ENCODE peak calls at places on chromosome 14, in eight cellular contexts. M, O, K, V, Q, P, X and G are unnamed samples. For H3K4me1, the result is how much of the 10 kb centered on the place peaks cover.

GRCh38 chr14:89912667-89913211 is 41.8 kb downstream of the EFCAB11 start:
- DNase-seq in Q (peak), M (peak), V (peak), O (peak), X (no peak), P (no peak), K (no peak), G (no peak)

GRCh38 chr14:74239848-74240793 is 872 bp downstream of the VSX2 start:
- DNase-seq in P (no peak), O (no peak), M (no peak), Q (no peak), K (no peak), X (no peak), V (no peak), G (no peak)

GRCh38 chr14:99791476-99792283 is 1.5 kb upstream of the EML1 start:
- DNase-seq in X (no peak), P (no peak), K (no peak), Q (no peak), M (no peak), O (no peak), V (no peak), G (peak)

GRCh38 chr14:66288511-66288910 is 197.7 kb upstream of the CCDC196 start:
- DNase-seq in V (no peak), O (no peak), Q (no peak), M (no peak), P (no peak), K (no peak), X (no peak), G (no peak)

GRCh38 chr14:54715244-54715643 is 148.3 kb downstream of the SAMD4A start:
- DNase-seq in X (no peak), P (no peak), Q (peak), M (peak), V (no peak), K (no peak), O (no peak), G (peak)

GRCh38 chr14:68408680-68409079 is 384.2 kb downstream of the ZFP36L1 start:
- DNase-seq in X (no peak), P (no peak), M (peak), V (no peak), Q (peak), K (no peak), O (no peak), G (no peak)

GRCh38 chr14:81710232-81710845 is 176.7 kb upstream of the SEL1L start:
- DNase-seq in V (no peak), P (no peak), Q (peak), M (peak), O (no peak), X (no peak), K (no peak), G (no peak)

GRCh38 chr14:100108042-100108825 is 43.0 kb downstream of the EVL start:
- DNase-seq in O (peak), V (peak), P (peak), Q (peak), K (peak), X (peak), M (peak), G (peak)

GRCh38 chr14:99733221-99733550 is 49.1 kb downstream of the CYP46A1 start:
- DNase-seq in M (no peak), O (no peak), K (no peak), Q (no peak), X (peak), P (no peak), V (no peak), G (no peak)

GRCh38 chr14:34224221-34224620 is 237.8 kb downstream of the SPTSSA start:
- DNase-seq in K (no peak), X (no peak), V (no peak), M (no peak), O (no peak), P (no peak), Q (no peak), G (no peak)

GRCh38 chr14:99584823-99585222 is 19.2 kb downstream of the CCDC85C start:
- DNase-seq in X (no peak), M (no peak), P (no peak), K (no peak), V (no peak), Q (no peak), O (no peak), G (no peak)

GRCh38 chr14:78355109-78355508 is 184.9 kb downstream of the NRXN3 start:
- DNase-seq in K (no peak), P (no peak), Q (no peak), X (no peak), V (no peak), O (no peak), M (no peak), G (no peak)

GRCh38 chr14:68541128-68541896 is 251.6 kb downstream of the ZFP36L1 start:
- DNase-seq in P (no peak), Q (no peak), K (no peak), X (no peak), O (no peak), M (no peak), V (no peak), G (no peak)

GRCh38 chr14:35215110-35215872 is 76.9 kb upstream of the PSMA6 start:
- DNase-seq in M (peak), K (no peak), P (no peak), V (no peak), X (no peak), Q (peak), O (no peak), G (no peak)

GRCh38 chr14:53692451-53693330 is 263.9 kb downstream of the BMP4 start:
- DNase-seq in O (no peak), P (no peak), K (no peak), M (no peak), V (no peak), X (no peak), Q (no peak), G (no peak)

GRCh38 chr14:100533647-100534485 is 53.4 kb downstream of the BEGAIN start:
- DNase-seq in O (peak), X (peak), Q (no peak), M (peak), P (no peak), K (no peak), V (peak), G (peak)

GRCh38 chr14:68082698-68083291 is 263.2 kb downstream of the RAD51B start:
- DNase-seq in M (no peak), V (no peak), K (no peak), Q (no peak), P (no peak), O (no peak), X (no peak), G (no peak)

GRCh38 chr14:71539660-71540285 is 392.5 kb upstream of the RGS6 start:
- DNase-seq in O (no peak), Q (no peak), P (no peak), M (no peak), K (no peak), V (no peak), X (no peak), G (no peak)

GRCh38 chr14:50106178-50106577 is 10.2 kb downstream of the VCPKMT start:
- DNase-seq in V (no peak), P (no peak), K (no peak), O (no peak), M (no peak), X (no peak), Q (no peak), G (no peak)

GRCh38 chr14:97776890-97777564 is 979.8 kb downstream of the VRK1 start:
- DNase-seq in P (no peak), Q (no peak), V (no peak), X (no peak), O (no peak), M (no peak), K (no peak), G (no peak)

GRCh38 chr14:38994721-38995120 is 108.3 kb downstream of the SEC23A start:
- DNase-seq in Q (no peak), P (no peak), K (no peak), M (no peak), V (no peak), O (no peak), X (no peak), G (no peak)

GRCh38 chr14:23438130-23438893 is 2.9 kb upstream of the MYH7 start:
- DNase-seq in K (no peak), M (no peak), P (no peak), Q (no peak), O (no peak), V (no peak), X (peak), G (peak)

GRCh38 chr14:95477411-95478089 is 38.9 kb downstream of the SYNE3 start:
- DNase-seq in P (no peak), M (no peak), Q (no peak), X (no peak), V (no peak), O (no peak), K (no peak), G (no peak)

GRCh38 chr14:41899416-41899815 is 292.7 kb downstream of the LRFN5 start:
- DNase-seq in P (no peak), O (no peak), K (no peak), V (no peak), Q (peak), X (no peak), M (peak), G (no peak)

DNA sequence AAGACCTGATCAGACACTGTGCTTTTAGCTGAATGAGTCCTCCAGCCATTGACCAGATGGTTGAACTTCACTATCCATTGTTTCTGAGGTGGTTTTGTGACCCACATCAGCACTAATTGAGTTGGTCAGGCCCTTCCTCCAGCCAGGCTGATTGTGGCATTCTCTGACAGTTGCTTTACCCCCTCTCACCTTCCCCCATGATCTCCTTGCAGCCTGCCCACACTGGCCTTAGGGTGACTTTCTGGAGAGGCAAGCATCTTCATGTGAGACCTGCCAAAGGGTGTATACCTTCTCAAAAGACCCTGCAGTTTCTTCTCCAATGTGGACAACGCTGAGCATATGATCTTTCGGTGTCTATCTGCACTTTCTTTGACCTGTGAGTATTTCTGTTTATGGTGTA is 83.9 kb downstream of the GPATCH2L start:
- DNase-seq in V (no peak), M (no peak), Q (no peak), K (no peak), O (no peak), X (no peak), P (no peak), G (no peak)
- H3K27ac ChIP-seq in V (no peak), M (no peak), Q (no peak), K (no peak), O (no peak), X (no peak), P (no peak), G (no peak)

GRCh38 chr14:93055651-93056115 is 60.0 kb downstream of the ITPK1 start:
- DNase-seq in O (peak), K (no peak), P (no peak), Q (no peak), V (no peak), X (no peak), M (no peak), G (no peak)

GRCh38 chr14:93056166-93056839 is 59.4 kb downstream of the ITPK1 start:
- DNase-seq in P (no peak), X (no peak), O (no peak), V (no peak), Q (no peak), K (peak), M (no peak), G (peak)

GRCh38 chr14:93051600-93052546 is 63.9 kb downstream of the ITPK1 start:
- DNase-seq in K (no peak), X (peak), O (no peak), V (no peak), Q (no peak), P (no peak), M (no peak), G (no peak)

GRCh38 chr14:93054876-93055275 is 60.8 kb downstream of the ITPK1 start:
- DNase-seq in P (no peak), X (no peak), V (no peak), M (no peak), Q (no peak), K (no peak), O (no peak), G (peak)

GRCh38 chr14:93054006-93054405 is 61.7 kb downstream of the ITPK1 start:
- DNase-seq in P (no peak), O (peak), V (no peak), K (no peak), X (no peak), Q (no peak), M (no peak), G (no peak)
- H3K4me1 ChIP-seq in P (under half), O (half or more), V (under half), K (under half), X (under half), Q (under half), M (under half), G (half or more)

DNA sequence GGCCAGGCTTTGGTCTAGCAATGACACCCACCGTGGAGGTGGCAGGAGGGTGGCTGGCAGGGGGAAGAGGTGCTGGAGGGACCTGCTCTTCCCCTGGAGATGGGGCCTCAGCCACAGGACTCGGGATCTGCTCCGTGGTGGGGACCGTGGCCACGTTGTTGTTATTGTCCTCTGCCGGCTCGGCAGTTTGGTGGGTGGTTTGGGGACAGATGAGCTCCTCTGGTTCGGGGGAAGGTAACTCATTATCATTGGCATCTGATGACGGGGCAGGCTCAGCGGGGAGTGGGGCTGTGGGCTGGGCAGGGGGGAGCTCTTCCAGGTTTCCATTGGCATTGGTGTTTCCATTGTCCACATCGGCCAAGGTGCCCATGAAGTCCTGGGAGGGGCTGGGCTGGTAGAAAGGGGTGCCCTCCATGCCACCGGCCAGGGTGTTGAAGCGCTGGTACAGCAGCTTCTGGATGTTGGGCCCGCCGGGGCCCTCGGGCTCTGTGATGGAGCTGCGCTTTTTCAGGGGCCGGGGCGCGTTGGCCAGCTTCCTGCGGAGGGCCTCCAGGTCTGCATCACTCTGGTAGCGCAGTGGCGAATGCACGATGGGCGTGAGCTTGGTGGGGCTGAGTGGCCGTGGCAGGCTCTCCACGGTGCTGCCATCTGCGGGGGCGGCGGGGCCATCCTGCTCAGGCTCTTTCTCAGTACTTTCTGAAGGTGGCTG is 24.3 kb downstream of the ZFYVE21 start:
- DNase-seq in M (no peak), K (no peak), V (no peak), X (no peak), Q (no peak), O (no peak), P (no peak), G (no peak)
- H3K27ac ChIP-seq in M (no peak), K (no peak), V (no peak), X (no peak), Q (no peak), O (no peak), P (no peak), G (no peak)

DNA sequence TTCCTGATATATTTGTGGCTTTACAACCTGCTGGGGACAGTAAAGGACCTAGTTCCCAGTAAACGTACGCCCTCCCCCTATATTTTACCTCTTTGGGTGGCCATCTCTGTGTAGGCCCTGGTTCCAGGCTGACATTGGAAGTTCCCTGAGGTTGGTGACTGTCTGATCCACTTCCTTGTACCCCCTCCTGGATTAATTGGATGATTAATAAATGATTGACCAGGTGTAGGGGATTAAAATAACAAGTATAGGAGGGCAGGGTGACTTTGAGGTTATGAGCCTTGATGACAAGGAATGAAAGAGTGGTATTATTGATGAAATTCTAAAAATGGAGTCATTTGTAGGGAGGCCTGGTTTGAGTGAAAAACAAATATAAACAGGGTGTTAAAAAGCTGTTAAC is 9.6 kb downstream of the SUSD6 start:
- DNase-seq in X (no peak), P (no peak), V (no peak), K (no peak), Q (no peak), O (no peak), M (no peak), G (no peak)
- H3K4me1 ChIP-seq in X (under half), P (half or more), V (under half), K (half or more), Q (under half), O (half or more), M (under half), G (half or more)

DNA sequence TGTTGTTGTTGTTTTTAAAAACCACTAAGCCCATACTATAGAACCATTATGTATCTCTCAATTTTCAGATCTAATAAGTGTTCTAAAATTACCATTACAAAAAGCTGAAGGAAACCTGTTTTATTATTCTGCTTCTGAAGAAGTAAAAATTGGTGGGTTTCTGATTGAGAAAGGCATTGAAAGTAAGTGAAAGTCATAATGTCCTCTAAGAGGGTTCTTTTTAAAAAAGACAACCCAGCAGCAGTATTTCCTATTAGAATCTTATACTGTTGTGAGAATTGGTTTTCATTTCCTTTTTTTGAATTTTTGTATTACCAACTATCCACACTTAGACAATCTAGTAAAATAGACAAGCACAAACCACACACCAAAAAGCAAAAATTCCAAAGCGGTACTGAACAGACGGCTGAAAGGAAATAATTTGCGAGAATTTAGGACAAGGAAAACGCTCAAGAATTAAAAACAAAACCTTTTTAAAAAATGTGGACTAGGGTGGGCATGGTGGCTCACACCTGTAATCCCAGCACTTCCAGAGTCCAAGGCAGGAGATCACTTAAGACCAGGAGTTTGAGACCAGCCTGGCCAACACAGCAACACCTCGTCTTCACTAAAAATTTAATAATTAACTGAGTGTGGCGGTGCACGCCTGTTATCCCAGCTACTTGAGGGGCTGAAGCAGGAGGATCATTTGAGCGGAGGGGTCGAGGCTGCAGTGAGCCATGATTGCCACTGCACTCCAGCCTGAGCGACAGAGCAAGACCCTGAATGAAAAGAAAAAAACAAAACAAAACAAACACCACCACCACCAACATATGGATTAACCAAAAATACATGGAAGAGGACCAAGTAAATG is 66.7 kb upstream of the AP4S1 start:
- DNase-seq in Q (no peak), P (no peak), K (no peak), O (no peak), V (no peak), X (no peak), M (no peak), G (no peak)
- H3K27ac ChIP-seq in Q (no peak), P (no peak), K (no peak), O (no peak), V (no peak), X (no peak), M (no peak), G (no peak)

GRCh38 chr14:21026988-21027315 is 2.1 kb upstream of the NDRG2 start:
- DNase-seq in X (no peak), K (no peak), M (no peak), P (no peak), V (no peak), Q (no peak), O (no peak), G (peak)

GRCh38 chr14:21024668-21025373 is at the start of gene NDRG2:
- DNase-seq in X (peak), V (peak), K (peak), O (peak), Q (no peak), P (peak), M (peak), G (peak)

GRCh38 chr14:21026251-21026987 is 1.6 kb upstream of the NDRG2 start:
- DNase-seq in Q (no peak), X (no peak), M (no peak), K (no peak), P (no peak), O (no peak), V (no peak), G (peak)

GRCh38 chr14:21023817-21024667 is 819 bp downstream of the NDRG2 start:
- DNase-seq in K (no peak), X (no peak), P (no peak), Q (no peak), O (peak), M (no peak), V (no peak), G (no peak)

DNA sequence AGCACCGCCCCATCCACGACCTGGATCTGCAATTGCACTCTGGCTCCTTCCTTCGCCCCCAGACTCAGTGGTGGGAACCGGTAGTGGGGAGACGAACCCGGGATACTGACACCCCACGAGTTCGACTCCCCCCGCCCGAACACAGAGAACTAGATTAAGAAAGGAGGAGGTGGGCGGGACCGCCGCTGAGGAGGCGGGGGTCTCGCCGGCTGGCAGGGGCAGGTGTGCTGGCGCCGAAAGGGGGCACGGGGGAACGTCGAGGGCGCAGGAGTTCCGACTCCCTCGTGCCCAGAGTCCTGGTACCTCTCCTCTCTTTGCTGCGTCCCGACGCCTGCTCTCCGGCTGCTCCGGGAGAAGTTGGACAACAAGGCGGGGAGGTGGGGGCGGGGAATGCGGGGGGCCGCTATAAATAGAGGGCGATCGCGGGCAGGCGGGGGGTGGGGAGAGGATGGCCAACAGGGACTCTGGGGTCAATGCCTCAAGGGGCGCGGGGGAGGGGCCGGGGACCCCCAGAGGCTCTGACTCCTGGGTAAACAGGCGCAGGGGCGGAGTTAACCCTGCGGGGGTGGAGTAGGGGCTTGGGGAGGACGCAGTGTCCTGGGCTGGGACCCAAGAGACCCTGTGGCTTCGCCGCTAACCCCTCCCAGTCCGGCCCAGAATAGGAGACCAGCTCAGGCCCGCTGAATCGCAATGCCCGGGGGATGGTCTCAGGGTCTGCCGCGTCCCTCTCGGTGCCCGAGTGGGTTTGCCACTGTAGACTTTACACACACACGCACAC is 702 bp upstream of the NDRG2 start:
- DNase-seq in V (peak), X (peak), O (peak), K (peak), P (no peak), M (no peak), Q (no peak), G (peak)
- H3K4me1 ChIP-seq in V (under half), X (under half), O (under half), K (under half), P (under half), M (under half), Q (under half), G (under half)